ENCODE peak calls at places on chromosomes 11 and 22, in eight cellular contexts. E is endothelial cell of umbilical vein, W is GM12878, L is HCT116, V is HepG2, X is SK-N-SH, Y is K562, Z is H1. O is an unnamed sample.

GRCh38 chr11:126229782-126230540 is 18.4 kb downstream of the FAM118B start:
- DNase-seq in X (peak; percentile 6), V (no peak), Z (no peak), E (peak; percentile 54), L (no peak), Y (no peak), W (no peak), O (no peak)

GRCh38 chr11:11481371-11481770 is 128.3 kb upstream of the CSNK2A3 start:
- DNase-seq in L (no peak), E (no peak), Y (no peak), X (no peak), W (no peak), Z (no peak), V (no peak), O (no peak)

GRCh38 chr11:17548444-17548843 is 1.4 kb downstream of the OTOG start:
- DNase-seq in X (no peak), Z (no peak), V (no peak), L (no peak), Y (peak; percentile 32), E (no peak), W (no peak), O (no peak)

GRCh38 chr11:32428665-32429293 is 6.6 kb downstream of the WT1 start:
- DNase-seq in W (no peak), Z (no peak), X (peak; percentile 21), E (no peak), Y (no peak), L (no peak), V (no peak), O (no peak)

GRCh38 chr11:8328231-8328794 is 64.6 kb upstream of the LMO1 start:
- DNase-seq in E (no peak), X (no peak), V (no peak), Y (no peak), W (no peak), L (no peak), Z (no peak), O (no peak)

GRCh38 chr11:133845413-133845812 is at the start of gene SPATA19:
- DNase-seq in W (no peak), V (no peak), E (no peak), L (no peak), X (no peak), Z (no peak), Y (no peak), O (no peak)

GRCh38 chr11:87351671-87352070 is 313.9 kb downstream of the TMEM135 start:
- DNase-seq in X (no peak), W (no peak), E (no peak), V (no peak), Y (no peak), L (no peak), Z (no peak), O (no peak)

GRCh38 chr11:17898782-17899181 is 114.1 kb downstream of the SERGEF start:
- DNase-seq in L (no peak), Y (no peak), Z (no peak), X (no peak), E (no peak), W (no peak), V (no peak), O (no peak)

GRCh38 chr11:1879941-1880720 is 11.6 kb downstream of the PRR33 start:
- DNase-seq in L (no peak), V (no peak), E (peak; percentile 22), X (peak; percentile 25), Z (no peak), W (no peak), Y (no peak), O (no peak)

GRCh38 chr11:65522640-65523322 is 2.1 kb upstream of the SCYL1 start:
- DNase-seq in Z (no peak), L (no peak), V (no peak), Y (no peak), X (no peak), W (no peak), E (no peak), O (no peak)

GRCh38 chr11:7019500-7020182 is 505 bp downstream of the ZNF214 start:
- DNase-seq in Z (peak; percentile 60), X (no peak), W (no peak), L (no peak), Y (no peak), E (no peak), V (no peak), O (no peak)

GRCh38 chr22:40408718-40409612 is 38.6 kb downstream of the SGSM3 start:
- DNase-seq in Y (no peak), Z (no peak), X (no peak), E (no peak), L (no peak), W (no peak), V (no peak), O (no peak)

GRCh38 chr11:62402226-62402625 is 16.6 kb upstream of the SCGB1A1 start:
- DNase-seq in L (no peak), E (no peak), W (no peak), Y (no peak), Z (no peak), V (no peak), X (no peak), O (no peak)

GRCh38 chr11:65981972-65982823 is 19.8 kb downstream of the EIF1AD start:
- DNase-seq in E (no peak), L (no peak), Y (no peak), X (peak; percentile 35), W (no peak), Z (no peak), V (no peak), O (no peak)

GRCh38 chr11:86360775-86361395 is 13.8 kb upstream of the CCDC81 start:
- DNase-seq in W (no peak), L (peak; percentile 23), V (peak; percentile 6), X (no peak), Y (no peak), E (peak; percentile 61), Z (no peak), O (no peak)

DNA sequence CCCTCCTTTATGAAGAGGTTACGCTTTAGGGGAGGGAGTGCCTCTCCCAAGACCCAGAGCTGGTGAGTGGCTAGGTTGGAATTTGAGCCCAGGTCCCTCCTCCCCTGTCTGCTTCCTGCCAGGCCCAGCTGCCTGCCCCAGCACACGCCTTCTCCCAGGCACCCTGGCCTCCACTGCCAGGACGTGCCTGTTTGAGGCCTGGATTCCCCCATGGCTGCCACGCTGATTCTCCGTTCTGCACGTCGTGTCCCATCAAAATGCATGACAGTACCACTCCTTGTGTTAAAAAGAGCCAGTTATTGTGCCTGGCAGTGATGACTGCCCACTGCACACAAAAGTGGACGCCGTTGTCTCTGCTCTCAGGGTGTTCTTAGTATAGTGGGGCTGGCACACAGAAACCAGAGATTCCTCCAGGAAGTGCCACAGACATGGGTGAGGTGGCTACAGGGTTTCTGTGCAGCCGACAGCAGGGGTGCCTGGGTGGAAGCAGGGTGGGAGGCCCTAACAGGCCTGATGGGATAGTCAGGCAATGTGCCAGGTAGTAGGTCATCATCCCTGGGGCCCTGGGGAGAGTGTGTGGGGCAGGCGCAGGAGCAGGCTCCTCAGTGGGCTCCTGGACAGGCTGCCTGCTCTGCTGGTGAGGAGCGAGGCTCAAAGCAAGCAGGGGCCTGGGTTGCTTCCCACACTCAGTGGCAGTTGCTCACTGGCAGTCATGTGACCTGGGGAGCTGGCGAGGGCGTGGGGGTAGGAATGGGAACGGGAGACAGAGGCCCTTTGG is 24.2 kb downstream of the MED15 start:
- DNase-seq in W (no peak), Y (peak; percentile 60), L (peak; percentile 79), V (peak; percentile 39), X (peak; percentile 78), Z (no peak), E (peak; percentile 64), O (no peak)
- H3K9ac ChIP-seq in W (no peak overlapping the region), Y (no peak overlapping the region), L (peak overlapping the region; percentile 74), V (no peak overlapping the region), X (peak overlapping the region; percentile 75), Z (no peak overlapping the region), E (peak overlapping the region; percentile 11), O (no peak overlapping the region)

DNA sequence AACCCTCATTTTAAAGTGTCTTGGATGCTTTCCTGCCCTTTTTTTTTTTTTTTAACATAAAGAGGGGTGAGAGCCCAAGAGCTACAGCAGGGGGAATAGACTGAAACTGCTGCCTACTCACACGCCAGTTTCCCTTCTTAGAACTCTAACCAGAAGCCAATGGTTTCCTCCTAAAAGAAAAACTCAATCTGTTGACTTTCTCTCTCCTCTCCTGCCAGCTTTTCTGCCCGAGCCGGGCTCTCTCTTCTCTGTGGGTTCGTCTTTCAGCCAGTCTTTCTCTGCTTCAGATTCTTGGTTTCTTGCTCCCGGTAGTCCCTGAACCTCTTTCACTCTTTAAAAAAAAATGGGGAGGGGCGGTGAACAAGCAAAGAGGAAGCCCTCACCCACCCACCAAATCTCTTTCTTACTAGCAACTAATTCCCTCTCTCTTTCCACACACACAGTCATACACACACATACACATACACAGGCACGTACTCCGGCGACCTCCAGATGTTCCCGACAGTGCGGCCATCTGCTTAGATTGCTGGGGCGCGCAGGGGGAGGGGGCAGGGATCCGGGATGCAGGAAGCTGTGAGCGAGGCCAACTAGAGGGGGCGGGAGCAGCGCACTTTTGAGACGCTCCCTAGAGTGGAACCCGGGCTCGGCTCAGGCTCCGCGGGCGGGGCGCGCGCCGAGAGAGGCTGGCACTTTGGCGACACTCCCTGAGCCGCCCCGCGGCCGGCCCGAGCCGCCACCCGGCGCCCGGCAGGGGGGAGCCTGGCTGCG is 446 bp upstream of the TSKU start:
- DNase-seq in W (no peak), V (peak; percentile 82), Z (no peak), L (peak; percentile 79), E (peak; percentile 86), X (peak; percentile 94), Y (peak; percentile 92), O (peak; percentile 58)
- TF ChIP-seq POLR2AphosphoS5 in W (no peak), V (peak; percentile 72), Z (peak; percentile 71), L (peak; percentile 79), E (peak; percentile 73), X (peak; percentile 62), Y (peak; percentile 18), O (peak; percentile 85)

DNA sequence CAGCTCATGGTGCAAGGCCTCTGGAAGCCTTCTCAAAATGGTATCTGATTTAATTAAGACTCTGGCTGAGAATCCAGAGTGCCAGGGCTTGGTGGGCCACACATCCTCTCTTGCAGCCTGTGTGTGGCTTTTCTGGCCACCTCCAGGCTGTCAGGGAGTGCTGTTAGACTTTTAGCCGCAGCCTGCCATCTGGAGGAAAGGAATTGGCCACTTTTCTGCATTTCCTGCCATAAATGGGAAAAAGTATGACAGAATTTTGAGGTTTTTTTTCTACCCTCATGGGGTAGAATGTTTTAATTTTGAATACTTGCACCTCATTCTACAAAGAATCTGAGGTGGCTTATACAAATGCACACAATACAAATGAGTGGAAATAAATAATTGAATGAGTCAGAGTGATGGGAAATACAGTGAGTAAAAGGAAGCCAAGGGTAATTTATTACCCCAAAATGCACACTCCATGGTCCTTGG is 218.4 kb downstream of the ADAMTS15 start:
- DNase-seq in E (no peak), Z (no peak), X (no peak), L (no peak), V (no peak), W (no peak), Y (no peak), O (no peak)
- H3K9ac ChIP-seq in E (no peak overlapping the region), Z (no peak overlapping the region), X (no peak overlapping the region), L (no peak overlapping the region), V (no peak overlapping the region), W (no peak overlapping the region), Y (no peak overlapping the region), O (no peak overlapping the region)

DNA sequence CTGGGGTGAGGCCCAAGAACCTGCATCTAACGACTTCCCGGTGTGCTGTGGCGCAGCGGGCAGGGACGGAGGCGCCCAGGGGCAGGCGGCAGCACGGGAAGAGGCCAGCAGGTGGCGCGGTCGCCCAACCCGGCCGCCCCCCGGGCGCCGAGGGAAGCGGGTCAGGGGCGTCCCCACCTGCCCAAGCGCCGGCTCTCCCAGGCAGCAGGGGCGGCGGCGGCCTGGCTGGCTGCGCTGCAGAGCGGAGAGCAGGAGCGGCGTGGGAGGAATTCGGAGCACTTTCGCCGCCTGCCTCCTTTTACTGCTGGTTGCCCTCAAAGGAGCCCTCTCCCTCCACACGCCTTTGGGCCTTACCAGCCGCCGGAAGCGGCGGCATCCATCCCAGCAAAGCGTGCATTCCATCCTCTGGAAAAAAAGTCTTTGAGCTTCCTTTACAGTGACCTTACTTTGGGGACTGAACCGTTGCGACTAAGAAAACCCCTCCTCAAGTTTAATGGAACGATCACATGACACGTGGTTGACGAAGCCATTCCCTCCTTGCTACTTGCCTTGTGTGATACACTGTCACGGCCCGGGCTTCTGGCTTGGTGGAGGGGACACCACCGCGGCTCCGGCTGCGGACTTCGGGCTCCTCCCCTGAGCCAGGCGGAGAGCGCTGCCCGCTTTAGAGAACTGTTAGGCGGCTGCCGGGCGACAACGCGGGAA is 106.8 kb upstream of the CLMP start:
- DNase-seq in Z (peak; percentile 93), Y (peak; percentile 73), V (no peak), X (peak; percentile 94), W (peak; percentile 32), E (peak; percentile 43), L (peak; percentile 18), O (no peak)
- TF ChIP-seq POLR2AphosphoS5 in Z (no peak), Y (no peak), V (no peak), X (no peak), W (no peak), E (no peak), L (no peak), O (no peak)

O was measured in SK-N-MC.